ENCODE peak calls at places on chromosomes 1 and 21, in four cellular contexts. Y, I, W and D are unnamed samples. For H3K4me1 and H3K36me3, the result is how much of the 10 kb centered on the place peaks cover.

GRCh38 chr1:66951513-66951912 is 26.7 kb downstream of the MIER1 start:
- DNase-seq in Y (no peak), I (no peak), W (no peak), D (no peak)

GRCh38 chr1:1680912-1681273 is 11.7 kb downstream of the SLC35E2B start:
- DNase-seq in Y (no peak), I (peak), W (no peak), D (no peak)

GRCh38 chr1:61073871-61074270 is 8.5 kb upstream of the NFIA start:
- DNase-seq in Y (no peak), I (no peak), W (no peak), D (no peak)

GRCh38 chr1:8607906-8608305 is 209.5 kb downstream of the RERE start:
- DNase-seq in Y (no peak), I (no peak), W (no peak), D (no peak)

GRCh38 chr1:48681476-48682305 is 95.0 kb downstream of the BEND5 start:
- DNase-seq in Y (no peak), I (no peak), W (no peak), D (no peak)

GRCh38 chr1:156123356-156124196 is 9.1 kb downstream of the LMNA start:
- DNase-seq in Y (no peak), I (peak), W (peak), D (peak)

GRCh38 chr1:163836446-163836845 is 514.7 kb downstream of the NUF2 start:
- DNase-seq in Y (no peak), I (no peak), W (no peak), D (no peak)

GRCh38 chr1:39214998-39215873 is 10.7 kb downstream of the MACF1 start:
- DNase-seq in Y (peak), I (no peak), W (no peak), D (no peak)

GRCh38 chr1:89635825-89636815 is 3.2 kb downstream of the LRRC8C start:
- DNase-seq in Y (no peak), I (no peak), W (no peak), D (no peak)

GRCh38 chr1:200665851-200666250 is 3.9 kb downstream of the DDX59 start:
- DNase-seq in Y (no peak), I (no peak), W (no peak), D (no peak)

GRCh38 chr1:52237430-52237829 is 95.5 kb downstream of the ZFYVE9 start:
- DNase-seq in Y (no peak), I (no peak), W (no peak), D (no peak)

GRCh38 chr1:218813247-218813646 is 360.4 kb upstream of the LYPLAL1 start:
- DNase-seq in Y (no peak), I (no peak), W (no peak), D (no peak)

GRCh38 chr21:44789880-44790279 is 11.7 kb downstream of the UBE2G2 start:
- DNase-seq in Y (no peak), I (no peak), W (no peak), D (no peak)
- H3K4me1 ChIP-seq in Y (under half), I (under half), W (under half), D (under half)

GRCh38 chr1:233617025-233617424 is 3.1 kb downstream of the KCNK1 start:
- DNase-seq in Y (no peak), I (no peak), W (no peak), D (no peak)
- H3K36me3 ChIP-seq in Y (under half), I (under half), W (under half), D (under half)

GRCh38 chr1:93574991-93575390 is 106.6 kb downstream of the BCAR3 start:
- DNase-seq in Y (no peak), I (no peak), W (no peak), D (no peak)

GRCh38 chr1:93569479-93569878 is 112.2 kb downstream of the BCAR3 start:
- DNase-seq in Y (no peak), I (no peak), W (no peak), D (no peak)

GRCh38 chr1:93574511-93574910 is 107.1 kb downstream of the BCAR3 start:
- DNase-seq in Y (no peak), I (no peak), W (no peak), D (no peak)

GRCh38 chr1:93573940-93574469 is 107.6 kb downstream of the BCAR3 start:
- DNase-seq in Y (no peak), I (no peak), W (no peak), D (no peak)

DNA sequence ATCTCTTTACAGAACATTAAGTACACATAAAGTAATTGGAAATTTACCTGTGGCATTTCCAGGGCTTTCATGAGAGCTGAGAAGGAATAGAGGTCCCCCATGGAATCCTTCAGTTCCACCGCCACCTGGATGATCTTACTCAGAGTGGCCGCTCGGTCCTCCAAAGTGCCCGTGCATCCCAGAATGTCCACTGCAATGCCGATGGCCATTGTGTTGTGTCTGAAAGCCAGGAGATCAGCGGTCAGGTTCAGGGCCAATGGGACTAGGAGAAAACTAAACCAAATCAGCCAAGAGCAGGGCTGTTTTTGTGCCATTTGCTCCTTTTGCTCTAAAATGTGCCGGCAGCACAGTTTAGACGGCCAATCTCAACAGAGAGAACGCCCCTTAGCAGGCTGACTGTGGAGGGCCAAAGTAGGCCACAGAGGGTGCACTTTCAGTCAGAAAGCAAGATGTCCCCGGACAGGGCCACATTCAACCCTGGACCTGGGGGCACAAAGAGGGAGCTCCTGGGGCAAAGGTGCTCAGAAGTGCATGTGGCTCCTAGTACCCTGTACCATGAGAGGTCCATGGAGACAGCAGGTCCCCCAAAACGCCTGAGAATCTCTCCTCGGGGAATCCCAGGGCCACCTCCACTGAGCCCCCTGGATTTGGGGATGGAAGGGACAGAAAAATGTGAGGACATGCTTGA is 109.9 kb downstream of the BCAR3 start:
- DNase-seq in Y (no peak), I (no peak), W (no peak), D (no peak)
- H3K4me1 ChIP-seq in Y (under half), I (under half), W (under half), D (under half)

GRCh38 chr21:43967981-43968380 is 44.1 kb upstream of the TRAPPC10 start:
- DNase-seq in Y (no peak), I (no peak), W (no peak), D (no peak)

GRCh38 chr21:43969115-43969444 is 43.0 kb upstream of the TRAPPC10 start:
- DNase-seq in Y (no peak), I (no peak), W (no peak), D (no peak)

GRCh38 chr21:43968410-43969114 is 43.5 kb upstream of the TRAPPC10 start:
- DNase-seq in Y (no peak), I (no peak), W (no peak), D (no peak)

GRCh38 chr21:43965911-43966585 is 46.1 kb upstream of the TRAPPC10 start:
- DNase-seq in Y (no peak), I (no peak), W (no peak), D (no peak)

DNA sequence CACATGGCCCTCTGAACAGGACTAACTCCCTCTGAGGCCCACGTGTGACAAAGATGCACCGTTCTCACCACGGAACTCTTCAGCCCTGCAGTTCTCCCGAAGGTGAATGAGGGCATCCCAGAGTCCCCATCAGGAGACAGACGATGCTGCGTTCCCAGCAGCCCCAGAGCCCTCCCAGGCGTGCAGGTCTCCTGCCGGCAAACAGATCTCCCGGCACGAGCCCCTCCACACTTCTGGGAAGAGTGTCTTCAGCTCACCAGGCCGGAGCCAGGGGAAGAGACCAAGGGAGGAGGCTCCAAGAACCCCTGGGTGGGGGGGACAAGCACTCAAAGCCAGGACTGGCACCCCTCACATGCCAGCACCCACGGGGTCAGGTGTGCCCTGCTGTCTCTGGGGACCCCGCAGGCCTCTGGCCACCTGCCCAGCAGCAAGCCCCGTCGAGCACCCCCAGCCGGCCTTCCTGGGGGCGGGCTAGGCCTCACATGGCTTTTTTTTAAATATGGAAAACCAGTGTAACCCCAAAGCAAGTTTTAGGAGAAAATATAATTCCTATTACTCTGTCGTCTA is 45.1 kb upstream of the TRAPPC10 start:
- DNase-seq in Y (no peak), I (no peak), W (no peak), D (no peak)
- H3K36me3 ChIP-seq in Y (under half), I (half or more), W (under half), D (under half)

GRCh38 chr1:228083871-228084278 is 1.4 kb downstream of the ARF1 start:
- DNase-seq in Y (peak), I (no peak), W (peak), D (peak)
- H3K4me1 ChIP-seq in Y (half or more), I (half or more), W (under half), D (half or more)

GRCh38 chr1:54108156-54108555 is 44.6 kb downstream of the CDCP2 start:
- DNase-seq in Y (no peak), I (no peak), W (no peak), D (no peak)
- H3K36me3 ChIP-seq in Y (under half), I (under half), W (under half), D (under half)

GRCh38 chr1:151799179-151800022 is 5.8 kb downstream of the LINGO4 start:
- DNase-seq in Y (no peak), I (no peak), W (no peak), D (no peak)
- H3K4me1 ChIP-seq in Y (under half), I (under half), W (under half), D (under half)

DNA sequence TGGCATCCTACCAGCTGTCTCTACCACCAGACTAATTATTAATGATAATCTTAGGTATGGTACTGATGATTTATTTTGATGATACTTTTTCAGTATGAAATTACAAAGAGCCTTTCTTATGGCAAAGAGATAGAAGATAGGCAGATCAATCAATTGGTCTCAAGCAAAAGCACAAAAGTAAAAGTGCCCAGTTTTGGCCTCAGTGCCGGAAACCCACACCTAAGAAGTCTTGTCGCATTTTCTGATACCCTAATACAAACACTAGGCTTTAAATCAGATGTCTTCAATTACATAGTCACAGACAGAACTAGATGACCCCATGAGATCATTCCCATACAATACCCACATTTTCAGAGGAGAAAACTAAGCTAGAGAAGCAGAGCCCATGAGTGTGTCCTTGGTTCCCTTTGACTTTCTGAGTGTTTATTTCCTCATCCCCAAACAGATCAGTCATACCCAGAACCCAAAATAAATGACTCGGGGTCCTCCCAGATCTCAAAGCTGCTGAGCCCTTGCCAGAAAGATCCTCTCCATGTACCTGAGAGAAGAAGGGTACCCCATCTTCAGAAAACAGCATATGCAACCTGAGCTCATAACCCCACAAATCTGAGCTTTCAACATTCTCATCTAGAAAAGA is 7.7 kb downstream of the ITPKB start:
- DNase-seq in Y (no peak), I (no peak), W (no peak), D (no peak)
- H3K36me3 ChIP-seq in Y (under half), I (under half), W (under half), D (under half)